ENCODE peak calls at places on chromosomes 7 and 10, in ten cellular contexts. One of them, this sample, is unnamed.

GRCh38 chr10:93299195-93299594 is 182.9 kb downstream of the MYOF start:
- DNase-seq in GM12865: no peak
- DNase-seq in heart right ventricle: no peak
- DNase-seq in GM13977: no peak
- DNase-seq in OCI-LY7: no peak
- DNase-seq in anterior cingulate cortex: no peak
- DNase-seq in HTR-8/SVneo: no peak
- DNase-seq in GDM1: no peak
- DNase-seq in NCI-H446 treated with DMSO at 0.1 percent for 48 hours: no peak
- DNase-seq in fibroblast of mammary gland: no peak
- DNase-seq in this sample: no peak

GRCh38 chr7:7117935-7118586 is 64.3 kb upstream of the C1GALT1 start:
- DNase-seq in GM12865: no peak
- DNase-seq in fibroblast of mammary gland: no peak
- DNase-seq in GDM1: no peak
- DNase-seq in HTR-8/SVneo: no peak
- DNase-seq in GM13977: no peak
- DNase-seq in anterior cingulate cortex: no peak
- DNase-seq in OCI-LY7: no peak
- DNase-seq in heart right ventricle: no peak
- DNase-seq in NCI-H446 treated with DMSO at 0.1 percent for 48 hours: no peak
- DNase-seq in this sample: no peak

GRCh38 chr10:116120688-116121087 is 152.3 kb downstream of the GFRA1 start:
- DNase-seq in NCI-H446 treated with DMSO at 0.1 percent for 48 hours: no peak
- DNase-seq in OCI-LY7: no peak
- DNase-seq in GDM1: no peak
- DNase-seq in fibroblast of mammary gland: no peak
- DNase-seq in anterior cingulate cortex: no peak
- DNase-seq in heart right ventricle: no peak
- DNase-seq in GM13977: no peak
- DNase-seq in GM12865: peak
- DNase-seq in HTR-8/SVneo: no peak
- DNase-seq in this sample: no peak

GRCh38 chr10:14016011-14016536 is 314.6 kb downstream of the FRMD4A start:
- DNase-seq in OCI-LY7: no peak
- DNase-seq in NCI-H446 treated with DMSO at 0.1 percent for 48 hours: no peak
- DNase-seq in heart right ventricle: peak
- DNase-seq in GM13977: no peak
- DNase-seq in fibroblast of mammary gland: peak
- DNase-seq in HTR-8/SVneo: no peak
- DNase-seq in anterior cingulate cortex: peak
- DNase-seq in GDM1: no peak
- DNase-seq in GM12865: peak
- DNase-seq in this sample: no peak

GRCh38 chr7:42115795-42116194 is 121.2 kb downstream of the GLI3 start:
- DNase-seq in NCI-H446 treated with DMSO at 0.1 percent for 48 hours: no peak
- DNase-seq in OCI-LY7: no peak
- DNase-seq in heart right ventricle: no peak
- DNase-seq in HTR-8/SVneo: no peak
- DNase-seq in anterior cingulate cortex: no peak
- DNase-seq in GDM1: no peak
- DNase-seq in GM12865: peak
- DNase-seq in GM13977: no peak
- DNase-seq in fibroblast of mammary gland: no peak
- DNase-seq in this sample: no peak

GRCh38 chr10:102994551-102995295 is 76.6 kb downstream of the CNNM2 start:
- DNase-seq in fibroblast of mammary gland: no peak
- DNase-seq in OCI-LY7: no peak
- DNase-seq in GM12865: peak
- DNase-seq in GDM1: peak
- DNase-seq in anterior cingulate cortex: no peak
- DNase-seq in HTR-8/SVneo: no peak
- DNase-seq in GM13977: peak
- DNase-seq in NCI-H446 treated with DMSO at 0.1 percent for 48 hours: no peak
- DNase-seq in heart right ventricle: no peak
- DNase-seq in this sample: no peak

GRCh38 chr7:137760111-137760510 is 86.7 kb downstream of the DGKI start:
- DNase-seq in GM13977: no peak
- DNase-seq in heart right ventricle: no peak
- DNase-seq in HTR-8/SVneo: no peak
- DNase-seq in GDM1: no peak
- DNase-seq in GM12865: no peak
- DNase-seq in fibroblast of mammary gland: no peak
- DNase-seq in anterior cingulate cortex: peak
- DNase-seq in OCI-LY7: no peak
- DNase-seq in NCI-H446 treated with DMSO at 0.1 percent for 48 hours: no peak
- DNase-seq in this sample: no peak

GRCh38 chr10:102408728-102409603 is 9.6 kb downstream of the PSD start:
- DNase-seq in GM13977: peak
- DNase-seq in GDM1: no peak
- DNase-seq in NCI-H446 treated with DMSO at 0.1 percent for 48 hours: no peak
- DNase-seq in HTR-8/SVneo: peak
- DNase-seq in heart right ventricle: peak
- DNase-seq in GM12865: no peak
- DNase-seq in OCI-LY7: no peak
- DNase-seq in anterior cingulate cortex: peak
- DNase-seq in fibroblast of mammary gland: no peak
- DNase-seq in this sample: no peak

GRCh38 chr10:1094112-1095057 is 38.2 kb downstream of the WDR37 start:
- DNase-seq in NCI-H446 treated with DMSO at 0.1 percent for 48 hours: no peak
- DNase-seq in GDM1: no peak
- DNase-seq in HTR-8/SVneo: no peak
- DNase-seq in fibroblast of mammary gland: no peak
- DNase-seq in GM13977: peak
- DNase-seq in heart right ventricle: no peak
- DNase-seq in anterior cingulate cortex: no peak
- DNase-seq in GM12865: peak
- DNase-seq in OCI-LY7: no peak
- DNase-seq in this sample: no peak

GRCh38 chr7:39353615-39354376 is 212.4 kb upstream of the YAE1 start:
- DNase-seq in OCI-LY7: no peak
- DNase-seq in NCI-H446 treated with DMSO at 0.1 percent for 48 hours: peak
- DNase-seq in fibroblast of mammary gland: peak
- DNase-seq in HTR-8/SVneo: no peak
- DNase-seq in heart right ventricle: peak
- DNase-seq in GDM1: no peak
- DNase-seq in GM13977: no peak
- DNase-seq in anterior cingulate cortex: no peak
- DNase-seq in GM12865: no peak
- DNase-seq in this sample: no peak

GRCh38 chr7:127514499-127514898 is 70.9 kb downstream of the GCC1 start:
- DNase-seq in GM12865: peak
- DNase-seq in HTR-8/SVneo: peak
- DNase-seq in GDM1: no peak
- DNase-seq in NCI-H446 treated with DMSO at 0.1 percent for 48 hours: no peak
- DNase-seq in anterior cingulate cortex: no peak
- DNase-seq in GM13977: peak
- DNase-seq in heart right ventricle: no peak
- DNase-seq in fibroblast of mammary gland: peak
- DNase-seq in OCI-LY7: peak
- DNase-seq in this sample: no peak

GRCh38 chr7:135486258-135486657 is 23.6 kb downstream of the CNOT4 start:
- DNase-seq in GDM1: no peak
- DNase-seq in GM13977: no peak
- DNase-seq in anterior cingulate cortex: no peak
- DNase-seq in fibroblast of mammary gland: peak
- DNase-seq in OCI-LY7: no peak
- DNase-seq in HTR-8/SVneo: no peak
- DNase-seq in heart right ventricle: no peak
- DNase-seq in GM12865: no peak
- DNase-seq in NCI-H446 treated with DMSO at 0.1 percent for 48 hours: no peak
- DNase-seq in this sample: no peak

GRCh38 chr10:117204316-117204715 is 7.0 kb downstream of the KCNK18 start:
- DNase-seq in GDM1: no peak
- DNase-seq in NCI-H446 treated with DMSO at 0.1 percent for 48 hours: no peak
- DNase-seq in GM12865: no peak
- DNase-seq in anterior cingulate cortex: no peak
- DNase-seq in HTR-8/SVneo: no peak
- DNase-seq in fibroblast of mammary gland: no peak
- DNase-seq in heart right ventricle: no peak
- DNase-seq in GM13977: no peak
- DNase-seq in OCI-LY7: no peak
- DNase-seq in this sample: no peak

GRCh38 chr7:30140456-30140855 is 5.7 kb downstream of the MTURN start:
- DNase-seq in HTR-8/SVneo: no peak
- DNase-seq in NCI-H446 treated with DMSO at 0.1 percent for 48 hours: no peak
- DNase-seq in GM12865: no peak
- DNase-seq in heart right ventricle: no peak
- DNase-seq in anterior cingulate cortex: no peak
- DNase-seq in fibroblast of mammary gland: no peak
- DNase-seq in GM13977: no peak
- DNase-seq in OCI-LY7: no peak
- DNase-seq in GDM1: no peak
- DNase-seq in this sample: no peak

GRCh38 chr7:1994931-1995330 is 237.8 kb downstream of the MAD1L1 start:
- DNase-seq in anterior cingulate cortex: no peak
- DNase-seq in NCI-H446 treated with DMSO at 0.1 percent for 48 hours: no peak
- DNase-seq in HTR-8/SVneo: no peak
- DNase-seq in GM12865: no peak
- DNase-seq in heart right ventricle: no peak
- DNase-seq in fibroblast of mammary gland: no peak
- DNase-seq in GDM1: no peak
- DNase-seq in OCI-LY7: no peak
- DNase-seq in GM13977: no peak
- DNase-seq in this sample: no peak

GRCh38 chr10:79047875-79048638 is 20.7 kb upstream of the ZMIZ1 start:
- DNase-seq in anterior cingulate cortex: no peak
- DNase-seq in heart right ventricle: no peak
- DNase-seq in HTR-8/SVneo: no peak
- DNase-seq in NCI-H446 treated with DMSO at 0.1 percent for 48 hours: no peak
- DNase-seq in GDM1: peak
- DNase-seq in fibroblast of mammary gland: no peak
- DNase-seq in GM13977: no peak
- DNase-seq in OCI-LY7: no peak
- DNase-seq in GM12865: peak
- DNase-seq in this sample: peak

GRCh38 chr10:16909961-16910794 is 93.0 kb upstream of the RSU1 start:
- DNase-seq in GM12865: no peak
- DNase-seq in fibroblast of mammary gland: peak
- DNase-seq in HTR-8/SVneo: no peak
- DNase-seq in heart right ventricle: no peak
- DNase-seq in anterior cingulate cortex: no peak
- DNase-seq in GM13977: no peak
- DNase-seq in NCI-H446 treated with DMSO at 0.1 percent for 48 hours: no peak
- DNase-seq in GDM1: no peak
- DNase-seq in OCI-LY7: no peak
- DNase-seq in this sample: no peak

GRCh38 chr7:10100572-10100971 is 873.1 kb upstream of the PHF14 start:
- DNase-seq in HTR-8/SVneo: no peak
- DNase-seq in GM13977: no peak
- DNase-seq in GDM1: no peak
- DNase-seq in fibroblast of mammary gland: no peak
- DNase-seq in anterior cingulate cortex: no peak
- DNase-seq in GM12865: no peak
- DNase-seq in NCI-H446 treated with DMSO at 0.1 percent for 48 hours: no peak
- DNase-seq in OCI-LY7: no peak
- DNase-seq in heart right ventricle: no peak
- DNase-seq in this sample: no peak

GRCh38 chr10:8047452-8048280 is 6.8 kb upstream of the GATA3 start:
- DNase-seq in fibroblast of mammary gland: no peak
- DNase-seq in heart right ventricle: no peak
- DNase-seq in HTR-8/SVneo: no peak
- DNase-seq in GM13977: no peak
- DNase-seq in GDM1: no peak
- DNase-seq in anterior cingulate cortex: no peak
- DNase-seq in NCI-H446 treated with DMSO at 0.1 percent for 48 hours: no peak
- DNase-seq in GM12865: no peak
- DNase-seq in OCI-LY7: no peak
- DNase-seq in this sample: no peak

GRCh38 chr10:17474595-17474994 is 20.2 kb upstream of the ST8SIA6 start:
- DNase-seq in GM12865: no peak
- DNase-seq in HTR-8/SVneo: peak
- DNase-seq in fibroblast of mammary gland: peak
- DNase-seq in OCI-LY7: no peak
- DNase-seq in NCI-H446 treated with DMSO at 0.1 percent for 48 hours: no peak
- DNase-seq in anterior cingulate cortex: no peak
- DNase-seq in heart right ventricle: no peak
- DNase-seq in GM13977: no peak
- DNase-seq in GDM1: no peak
- DNase-seq in this sample: no peak

GRCh38 chr7:127550247-127550646 is 35.1 kb downstream of the GCC1 start:
- DNase-seq in HTR-8/SVneo: no peak
- DNase-seq in GM12865: peak
- DNase-seq in GDM1: no peak
- DNase-seq in GM13977: no peak
- DNase-seq in OCI-LY7: peak
- DNase-seq in NCI-H446 treated with DMSO at 0.1 percent for 48 hours: no peak
- DNase-seq in fibroblast of mammary gland: no peak
- DNase-seq in heart right ventricle: no peak
- DNase-seq in anterior cingulate cortex: no peak
- DNase-seq in this sample: no peak

GRCh38 chr10:36488579-36488978 is 636.8 kb upstream of the ANKRD30A start:
- DNase-seq in fibroblast of mammary gland: no peak
- DNase-seq in OCI-LY7: no peak
- DNase-seq in GM12865: no peak
- DNase-seq in GM13977: no peak
- DNase-seq in GDM1: no peak
- DNase-seq in HTR-8/SVneo: no peak
- DNase-seq in heart right ventricle: no peak
- DNase-seq in anterior cingulate cortex: no peak
- DNase-seq in NCI-H446 treated with DMSO at 0.1 percent for 48 hours: no peak
- DNase-seq in this sample: no peak

GRCh38 chr10:101272229-101272868 is 43.1 kb upstream of the LBX1 start:
- DNase-seq in fibroblast of mammary gland: peak
- DNase-seq in anterior cingulate cortex: peak
- DNase-seq in OCI-LY7: peak
- DNase-seq in GM13977: peak
- DNase-seq in heart right ventricle: peak
- DNase-seq in NCI-H446 treated with DMSO at 0.1 percent for 48 hours: no peak
- DNase-seq in GDM1: peak
- DNase-seq in HTR-8/SVneo: peak
- DNase-seq in GM12865: peak
- DNase-seq in this sample: peak

GRCh38 chr7:131943211-131943610 is 386.8 kb upstream of the PODXL start:
- DNase-seq in fibroblast of mammary gland: no peak
- DNase-seq in GDM1: no peak
- DNase-seq in anterior cingulate cortex: no peak
- DNase-seq in OCI-LY7: no peak
- DNase-seq in NCI-H446 treated with DMSO at 0.1 percent for 48 hours: no peak
- DNase-seq in heart right ventricle: no peak
- DNase-seq in GM13977: no peak
- DNase-seq in HTR-8/SVneo: no peak
- DNase-seq in GM12865: no peak
- DNase-seq in this sample: no peak

GRCh38 chr10:63744060-63744941 is 223.1 kb downstream of the REEP3 start:
- DNase-seq in NCI-H446 treated with DMSO at 0.1 percent for 48 hours: peak
- DNase-seq in OCI-LY7: no peak
- DNase-seq in anterior cingulate cortex: no peak
- DNase-seq in HTR-8/SVneo: no peak
- DNase-seq in heart right ventricle: no peak
- DNase-seq in fibroblast of mammary gland: peak
- DNase-seq in GDM1: no peak
- DNase-seq in GM12865: no peak
- DNase-seq in GM13977: no peak
- DNase-seq in this sample: no peak

GRCh38 chr7:75532639-75533038 is 40.5 kb downstream of the SPDYE5 start:
- DNase-seq in NCI-H446 treated with DMSO at 0.1 percent for 48 hours: no peak
- DNase-seq in GM13977: no peak
- DNase-seq in heart right ventricle: no peak
- DNase-seq in GM12865: no peak
- DNase-seq in HTR-8/SVneo: no peak
- DNase-seq in fibroblast of mammary gland: no peak
- DNase-seq in GDM1: no peak
- DNase-seq in OCI-LY7: no peak
- DNase-seq in anterior cingulate cortex: no peak
- DNase-seq in this sample: no peak

GRCh38 chr10:89342219-89342966 is 14.6 kb downstream of the IFIT3 start:
- DNase-seq in GM12865: no peak
- DNase-seq in anterior cingulate cortex: peak
- DNase-seq in fibroblast of mammary gland: peak
- DNase-seq in GM13977: no peak
- DNase-seq in OCI-LY7: no peak
- DNase-seq in HTR-8/SVneo: peak
- DNase-seq in GDM1: no peak
- DNase-seq in heart right ventricle: peak
- DNase-seq in NCI-H446 treated with DMSO at 0.1 percent for 48 hours: no peak
- DNase-seq in this sample: no peak

GRCh38 chr7:151659219-151659618 is 139.5 kb upstream of the RHEB start:
- DNase-seq in GDM1: no peak
- DNase-seq in HTR-8/SVneo: no peak
- DNase-seq in anterior cingulate cortex: no peak
- DNase-seq in GM13977: no peak
- DNase-seq in NCI-H446 treated with DMSO at 0.1 percent for 48 hours: no peak
- DNase-seq in fibroblast of mammary gland: no peak
- DNase-seq in heart right ventricle: no peak
- DNase-seq in OCI-LY7: no peak
- DNase-seq in GM12865: no peak
- DNase-seq in this sample: no peak